ENCODE peak calls at places on chromosomes 5 and 9, in five cellular contexts. A is AG04450; N is stimulated activated CD8-positive, alpha-beta memory T cell treated with anti-CD3 and anti-CD28 coated beads, Interleukin-4, amount 100 ng/mL, for 1 hour; M is fibroblast of gingiva; E is small intestine. Y is an unnamed sample.

GRCh38 chr9:75088646-75089368 is 493 bp downstream of the OSTF1 start:
- DNase-seq in A (no peak), N (no peak), M (peak), E (peak), Y (peak)

GRCh38 chr9:107945961-107946360 is 456.4 kb upstream of the KLF4 start:
- DNase-seq in A (no peak), N (no peak), M (peak), E (no peak), Y (no peak)

GRCh38 chr5:135295852-135296251 is 103.2 kb downstream of the MACROH2A1 start:
- DNase-seq in A (no peak), N (no peak), M (peak), E (no peak), Y (no peak)

GRCh38 chr5:56346044-56346710 is 113.0 kb upstream of the ANKRD55 start:
- DNase-seq in A (no peak), N (no peak), M (no peak), E (no peak), Y (no peak)

GRCh38 chr5:114467729-114468128 is 105.9 kb downstream of the KCNN2 start:
- DNase-seq in A (no peak), N (no peak), M (no peak), E (no peak), Y (no peak)

GRCh38 chr5:170301901-170302728 is 4.5 kb upstream of the LCP2 start:
- DNase-seq in A (no peak), N (no peak), M (no peak), E (no peak), Y (no peak)

GRCh38 chr9:105662184-105663104 is at the start of gene TAL2:
- DNase-seq in A (no peak), N (no peak), M (no peak), E (no peak), Y (no peak)

GRCh38 chr5:92939428-92939827 is 641.6 kb downstream of the NR2F1-AS1 start:
- DNase-seq in A (no peak), N (no peak), M (no peak), E (no peak), Y (no peak)

GRCh38 chr5:1760656-1761452 is 38.8 kb downstream of the MRPL36 start:
- DNase-seq in A (no peak), N (no peak), M (no peak), E (no peak), Y (no peak)

GRCh38 chr5:102903074-102903871 is 148.2 kb downstream of the PAM start:
- DNase-seq in A (peak), N (no peak), M (no peak), E (no peak), Y (peak)

GRCh38 chr9:4228606-4229005 is 71.3 kb downstream of the GLIS3 start:
- DNase-seq in A (no peak), N (no peak), M (peak), E (peak), Y (no peak)

GRCh38 chr9:2874001-2874750 is 30.3 kb upstream of the PUM3 start:
- DNase-seq in A (no peak), N (no peak), M (no peak), E (no peak), Y (peak)

GRCh38 chr5:14417232-14417730 is 164.3 kb upstream of the OTULINL start:
- DNase-seq in A (no peak), N (no peak), M (peak), E (no peak), Y (peak)

GRCh38 chr9:88230612-88231011 is 92.3 kb upstream of the SPATA31C2 start:
- DNase-seq in A (no peak), N (no peak), M (no peak), E (no peak), Y (no peak)